ENCODE peak calls at places on chromosome 19, in nine cellular contexts. One of them, this sample, is unnamed.
A peak's percentile ranks its signal among the peaks of the same experiment; 100 is the strongest.

GRCh38 chr19:53942001-53942786 is 20.5 kb upstream of the CACNG8 start:
- DNase-seq in progenitor cell of endocrine pancreas: peak; percentile 23
- DNase-seq in NCI-H1092: no peak
- DNase-seq in hypothalamus: no peak
- DNase-seq in choroid plexus epithelial cell: no peak
- DNase-seq in EH: peak; percentile 7
- DNase-seq in left colon: no peak
- DNase-seq in nucleus accumbens: no peak
- DNase-seq in body of pancreas: no peak
- DNase-seq in this sample: no peak

GRCh38 chr19:42048992-42049391 is 21.0 kb downstream of the GRIK5 start:
- DNase-seq in progenitor cell of endocrine pancreas: no peak
- DNase-seq in NCI-H1092: no peak
- DNase-seq in hypothalamus: no peak
- DNase-seq in choroid plexus epithelial cell: no peak
- DNase-seq in EH: peak; percentile 4
- DNase-seq in left colon: peak; percentile 18
- DNase-seq in nucleus accumbens: no peak
- DNase-seq in body of pancreas: no peak
- DNase-seq in this sample: no peak

GRCh38 chr19:15640294-15640903 is at the start of gene CYP4F3:
- DNase-seq in progenitor cell of endocrine pancreas: no peak
- DNase-seq in NCI-H1092: peak; percentile 30
- DNase-seq in hypothalamus: no peak
- DNase-seq in choroid plexus epithelial cell: no peak
- DNase-seq in EH: no peak
- DNase-seq in left colon: peak; percentile 95
- DNase-seq in nucleus accumbens: no peak
- DNase-seq in body of pancreas: peak; percentile 42
- DNase-seq in this sample: peak; percentile 91

GRCh38 chr19:38511074-38511708 is 77.7 kb downstream of the RYR1 start:
- DNase-seq in progenitor cell of endocrine pancreas: no peak
- DNase-seq in NCI-H1092: no peak
- DNase-seq in hypothalamus: no peak
- DNase-seq in choroid plexus epithelial cell: no peak
- DNase-seq in EH: no peak
- DNase-seq in left colon: no peak
- DNase-seq in nucleus accumbens: no peak
- DNase-seq in body of pancreas: no peak
- DNase-seq in this sample: no peak

GRCh38 chr19:9700229-9700981 is 25.5 kb upstream of the ZNF562 start:
- DNase-seq in progenitor cell of endocrine pancreas: no peak
- DNase-seq in NCI-H1092: no peak
- DNase-seq in hypothalamus: no peak
- DNase-seq in choroid plexus epithelial cell: no peak
- DNase-seq in EH: no peak
- DNase-seq in left colon: no peak
- DNase-seq in nucleus accumbens: no peak
- DNase-seq in body of pancreas: no peak
- DNase-seq in this sample: no peak

GRCh38 chr19:39953915-39954314 is 17.1 kb upstream of the PSMC4 start:
- DNase-seq in progenitor cell of endocrine pancreas: no peak
- DNase-seq in NCI-H1092: no peak
- DNase-seq in hypothalamus: no peak
- DNase-seq in choroid plexus epithelial cell: no peak
- DNase-seq in EH: no peak
- DNase-seq in left colon: no peak
- DNase-seq in nucleus accumbens: no peak
- DNase-seq in body of pancreas: no peak
- DNase-seq in this sample: no peak

GRCh38 chr19:46860846-46861690 is at the start of gene ARHGAP35:
- DNase-seq in progenitor cell of endocrine pancreas: no peak
- DNase-seq in NCI-H1092: no peak
- DNase-seq in hypothalamus: peak; percentile 90
- DNase-seq in choroid plexus epithelial cell: peak; percentile 85
- DNase-seq in EH: no peak
- DNase-seq in left colon: peak; percentile 62
- DNase-seq in nucleus accumbens: no peak
- DNase-seq in body of pancreas: peak; percentile 40
- DNase-seq in this sample: no peak

GRCh38 chr19:46471116-46471733 is at the start of gene PNMA8A:
- DNase-seq in progenitor cell of endocrine pancreas: peak; percentile 87
- DNase-seq in NCI-H1092: peak; percentile 89
- DNase-seq in hypothalamus: peak; percentile 85
- DNase-seq in choroid plexus epithelial cell: peak; percentile 77
- DNase-seq in EH: peak; percentile 73
- DNase-seq in left colon: peak; percentile 25
- DNase-seq in nucleus accumbens: peak; percentile 33
- DNase-seq in body of pancreas: peak; percentile 67
- DNase-seq in this sample: peak; percentile 44

GRCh38 chr19:57435062-57435978 is at the start of gene ZNF749:
- DNase-seq in progenitor cell of endocrine pancreas: peak; percentile 95
- DNase-seq in NCI-H1092: peak; percentile 95
- DNase-seq in hypothalamus: peak; percentile 94
- DNase-seq in choroid plexus epithelial cell: peak; percentile 99
- DNase-seq in EH: peak; percentile 98
- DNase-seq in left colon: peak; percentile 99
- DNase-seq in nucleus accumbens: peak; percentile 81
- DNase-seq in body of pancreas: peak; percentile 99
- DNase-seq in this sample: peak; percentile 98

GRCh38 chr19:47633996-47634395 is 25.1 kb downstream of the BICRA start:
- DNase-seq in progenitor cell of endocrine pancreas: no peak
- DNase-seq in NCI-H1092: peak; percentile 18
- DNase-seq in hypothalamus: no peak
- DNase-seq in choroid plexus epithelial cell: no peak
- DNase-seq in EH: no peak
- DNase-seq in left colon: no peak
- DNase-seq in nucleus accumbens: no peak
- DNase-seq in body of pancreas: no peak
- DNase-seq in this sample: no peak

GRCh38 chr19:46813570-46814358 is 25.4 kb upstream of the SLC1A5 start:
- DNase-seq in progenitor cell of endocrine pancreas: no peak
- DNase-seq in NCI-H1092: peak; percentile 26
- DNase-seq in hypothalamus: no peak
- DNase-seq in choroid plexus epithelial cell: peak; percentile 93
- DNase-seq in EH: peak; percentile 76
- DNase-seq in left colon: peak; percentile 66
- DNase-seq in nucleus accumbens: no peak
- DNase-seq in body of pancreas: peak; percentile 69
- DNase-seq in this sample: peak; percentile 92

GRCh38 chr19:49848938-49849337 is 2.0 kb upstream of the PTOV1 start:
- DNase-seq in progenitor cell of endocrine pancreas: no peak
- DNase-seq in NCI-H1092: no peak
- DNase-seq in hypothalamus: no peak
- DNase-seq in choroid plexus epithelial cell: no peak
- DNase-seq in EH: no peak
- DNase-seq in left colon: no peak
- DNase-seq in nucleus accumbens: no peak
- DNase-seq in body of pancreas: no peak
- DNase-seq in this sample: no peak

GRCh38 chr19:17091758-17092333 is 16.3 kb downstream of the MYO9B start:
- DNase-seq in progenitor cell of endocrine pancreas: no peak
- DNase-seq in NCI-H1092: no peak
- DNase-seq in hypothalamus: peak; percentile 7
- DNase-seq in choroid plexus epithelial cell: no peak
- DNase-seq in EH: no peak
- DNase-seq in left colon: peak; percentile 68
- DNase-seq in nucleus accumbens: no peak
- DNase-seq in body of pancreas: no peak
- DNase-seq in this sample: peak; percentile 43

GRCh38 chr19:44455100-44455499 is 6.8 kb upstream of the ZNF229 start:
- DNase-seq in progenitor cell of endocrine pancreas: no peak
- DNase-seq in NCI-H1092: no peak
- DNase-seq in hypothalamus: no peak
- DNase-seq in choroid plexus epithelial cell: no peak
- DNase-seq in EH: no peak
- DNase-seq in left colon: no peak
- DNase-seq in nucleus accumbens: no peak
- DNase-seq in body of pancreas: no peak
- DNase-seq in this sample: no peak

GRCh38 chr19:42114412-42114811 is 17.8 kb downstream of the POU2F2 start:
- DNase-seq in progenitor cell of endocrine pancreas: no peak
- DNase-seq in NCI-H1092: peak; percentile 54
- DNase-seq in hypothalamus: no peak
- DNase-seq in choroid plexus epithelial cell: peak; percentile 26
- DNase-seq in EH: no peak
- DNase-seq in left colon: peak; percentile 55
- DNase-seq in nucleus accumbens: no peak
- DNase-seq in body of pancreas: peak; percentile 61
- DNase-seq in this sample: no peak

GRCh38 chr19:47503130-47503822 is 11.6 kb downstream of the NAPA start:
- DNase-seq in progenitor cell of endocrine pancreas: no peak
- DNase-seq in NCI-H1092: no peak
- DNase-seq in hypothalamus: no peak
- DNase-seq in choroid plexus epithelial cell: no peak
- DNase-seq in EH: no peak
- DNase-seq in left colon: no peak
- DNase-seq in nucleus accumbens: no peak
- DNase-seq in body of pancreas: no peak
- DNase-seq in this sample: no peak

GRCh38 chr19:18157465-18158063 is 4.6 kb downstream of the PIK3R2 start:
- DNase-seq in progenitor cell of endocrine pancreas: no peak
- DNase-seq in NCI-H1092: peak; percentile 92
- DNase-seq in hypothalamus: peak; percentile 77
- DNase-seq in choroid plexus epithelial cell: no peak
- DNase-seq in EH: no peak
- DNase-seq in left colon: no peak
- DNase-seq in nucleus accumbens: peak; percentile 36
- DNase-seq in body of pancreas: no peak
- DNase-seq in this sample: no peak

GRCh38 chr19:24000656-24001055 is 86.0 kb downstream of the ZNF726 start:
- DNase-seq in progenitor cell of endocrine pancreas: no peak
- DNase-seq in NCI-H1092: no peak
- DNase-seq in hypothalamus: no peak
- DNase-seq in choroid plexus epithelial cell: no peak
- DNase-seq in EH: no peak
- DNase-seq in left colon: no peak
- DNase-seq in nucleus accumbens: no peak
- DNase-seq in body of pancreas: no peak
- DNase-seq in this sample: no peak

This sample was measured in stomach.